ENCODE peak calls at places on chromosomes 4 and X, in ten cellular contexts. I is MCF 10A; P is AG04449; J is activated CD8-positive, alpha-beta T cell treated with anti-CD3 and anti-CD28 coated beads, Interleukin-2, amount 10 ng/mL, durations not matched to agents 7 days and 5 days; H is posterior cingulate gyrus; R is MG63; V is GM23248; F is lung microvascular endothelial cell; C is T-helper 9 cell; D is hippocampal formation. B is an unnamed sample.

GRCh38 chr4:40055379-40055872 is 1.2 kb upstream of the N4BP2 start:
- DNase-seq in D (peak), J (peak), R (no peak), F (no peak), V (no peak), H (no peak), P (no peak), C (no peak), I (no peak), B (no peak)

GRCh38 chrX:139826065-139827044 is 106.5 kb downstream of the ATP11C start:
- DNase-seq in F (peak), I (peak), D (no peak), V (peak), R (peak), J (no peak), H (peak), P (peak), C (no peak), B (peak)

GRCh38 chrX:50978920-50979660 is 68.6 kb downstream of the BMP15 start:
- DNase-seq in R (no peak), V (peak), H (no peak), J (no peak), C (no peak), F (no peak), I (no peak), D (no peak), P (no peak), B (no peak)

GRCh38 chrX:13669246-13669689 is 16.3 kb downstream of the TCEANC start:
- DNase-seq in R (peak), J (peak), V (peak), H (no peak), D (no peak), I (peak), P (peak), F (peak), C (peak), B (peak)

GRCh38 chr4:166043801-166044200 is 170.8 kb downstream of the TLL1 start:
- DNase-seq in R (peak), C (no peak), I (no peak), H (no peak), P (no peak), J (no peak), V (no peak), D (no peak), F (no peak), B (peak)

GRCh38 chrX:52852110-52852872 is 15.6 kb downstream of the XAGE3 start:
- DNase-seq in P (no peak), R (no peak), I (no peak), H (no peak), C (no peak), D (no peak), F (peak), J (no peak), V (peak), B (no peak)

GRCh38 chr4:22672944-22673343 is 19.8 kb upstream of the GBA3 start:
- DNase-seq in J (no peak), H (no peak), R (no peak), D (no peak), C (no peak), V (no peak), F (no peak), I (no peak), P (no peak), B (no peak)

GRCh38 chrX:46325312-46325877 is 219.8 kb downstream of the ZNF674 start:
- DNase-seq in P (peak), V (peak), I (peak), J (no peak), H (no peak), F (peak), D (no peak), C (no peak), R (peak), B (peak)

GRCh38 chr4:60683357-60683756 is 516.8 kb upstream of the ADGRL3 start:
- DNase-seq in R (peak), F (no peak), V (peak), P (peak), J (no peak), C (no peak), D (no peak), I (peak), H (no peak), B (no peak)

GRCh38 chr4:80239480-80239879 is 27.0 kb upstream of the FGF5 start:
- DNase-seq in H (no peak), R (no peak), F (no peak), J (no peak), D (no peak), C (no peak), V (peak), I (no peak), P (no peak), B (no peak)

GRCh38 chr4:88753658-88754431 is 56.2 kb upstream of the NAP1L5 start:
- DNase-seq in J (no peak), C (no peak), F (no peak), R (no peak), D (no peak), V (no peak), H (no peak), I (no peak), P (no peak), B (peak)

GRCh38 chr4:3745886-3746656 is 20.1 kb upstream of the ADRA2C start:
- DNase-seq in R (no peak), F (no peak), D (no peak), I (peak), V (peak), P (no peak), C (no peak), H (no peak), J (no peak), B (no peak)

GRCh38 chr4:85474818-85475630 is at the start of gene ARHGAP24:
- DNase-seq in D (peak), F (peak), P (peak), H (peak), R (peak), J (peak), C (no peak), V (peak), I (peak), B (peak)

GRCh38 chr4:40621592-40622512 is 7.8 kb downstream of the RBM47 start:
- DNase-seq in V (peak), C (no peak), D (peak), R (peak), H (no peak), P (peak), J (peak), F (peak), I (peak), B (peak)

GRCh38 chrX:140274761-140275525 is 229.9 kb downstream of the SOX3 start:
- DNase-seq in I (peak), V (peak), H (no peak), F (peak), D (no peak), J (no peak), R (peak), P (no peak), C (no peak), B (no peak)

GRCh38 chrX:21883258-21883657 is 27.5 kb downstream of the YY2 start:
- DNase-seq in C (no peak), P (no peak), F (peak), D (no peak), I (no peak), R (no peak), H (no peak), V (no peak), J (no peak), B (peak)

GRCh38 chr4:120071192-120071795 is 4.6 kb upstream of the MAD2L1 start:
- DNase-seq in F (peak), V (peak), P (no peak), R (no peak), H (peak), J (peak), C (peak), D (peak), I (peak), B (peak)

GRCh38 chr4:70839537-70840093 is at the start of gene GRSF1:
- DNase-seq in V (peak), F (peak), J (peak), H (peak), C (peak), D (peak), R (peak), I (peak), P (peak), B (peak)

GRCh38 chrX:46965125-46965758 is 53.0 kb downstream of the JADE3 start:
- DNase-seq in J (no peak), D (no peak), I (peak), V (peak), F (peak), P (no peak), H (no peak), C (no peak), R (no peak), B (no peak)

GRCh38 chr4:24179201-24179840 is 289.5 kb upstream of the PPARGC1A start:
- DNase-seq in C (no peak), H (no peak), D (no peak), V (no peak), R (no peak), I (no peak), J (no peak), F (no peak), P (no peak), B (no peak)

GRCh38 chr4:150078996-150079581 is 844 bp downstream of the DCLK2 start:
- DNase-seq in P (no peak), I (no peak), C (no peak), J (peak), R (peak), D (no peak), H (peak), F (peak), V (peak), B (peak)

GRCh38 chrX:39814391-39814790 is 283.4 kb downstream of the BCOR start:
- DNase-seq in I (peak), V (peak), C (peak), J (peak), R (no peak), D (no peak), F (peak), H (no peak), P (no peak), B (no peak)

GRCh38 chrX:120797201-120797938 is 78.3 kb downstream of the CT47B1 start:
- DNase-seq in C (no peak), V (no peak), R (no peak), D (no peak), I (no peak), F (peak), J (no peak), P (no peak), H (no peak), B (peak)

GRCh38 chr4:82373816-82374740 is at the start of gene HNRNPD:
- DNase-seq in R (peak), J (peak), P (peak), C (peak), D (peak), F (peak), V (peak), I (peak), H (peak), B (peak)

GRCh38 chrX:4656419-4656818 is 943.0 kb upstream of the PRKX start:
- DNase-seq in V (no peak), C (no peak), J (no peak), D (no peak), R (no peak), F (no peak), H (no peak), P (no peak), I (no peak), B (no peak)

GRCh38 chrX:116289592-116289991 is 119.0 kb downstream of the AGTR2 start:
- DNase-seq in J (no peak), F (no peak), V (no peak), C (no peak), R (no peak), D (no peak), H (no peak), P (no peak), I (no peak), B (no peak)

GRCh38 chr4:1640110-1640509 is 44.0 kb downstream of the FAM53A start:
- DNase-seq in I (no peak), J (no peak), V (no peak), P (no peak), R (no peak), C (no peak), D (no peak), H (no peak), F (no peak), B (peak)

GRCh38 chrX:53048169-53049126 is at the start of gene GPR173:
- DNase-seq in J (no peak), C (no peak), I (peak), D (peak), H (peak), V (peak), F (peak), R (peak), P (no peak), B (peak)

GRCh38 chr4:158768577-158769174 is at the start of gene FNIP2:
- DNase-seq in C (peak), V (peak), R (peak), J (peak), H (peak), F (peak), P (no peak), I (peak), D (peak), B (peak)

GRCh38 chrX:101958139-101958538 is 26.3 kb upstream of the ZMAT1 start:
- DNase-seq in J (no peak), H (no peak), C (no peak), R (no peak), I (peak), F (peak), P (no peak), V (peak), D (no peak), B (no peak)

GRCh38 chrX:26922278-26922677 is 540.9 kb downstream of the PPP4R3C start:
- DNase-seq in C (no peak), P (no peak), J (no peak), D (no peak), I (peak), H (no peak), V (peak), R (peak), F (peak), B (no peak)

GRCh38 chrX:131987252-131987651 is 35.9 kb upstream of the STK26 start:
- DNase-seq in I (no peak), D (no peak), R (no peak), H (no peak), P (no peak), J (peak), F (peak), V (no peak), C (no peak), B (peak)

GRCh38 chrX:130108647-130109428 is 1.5 kb downstream of the ELF4 start:
- DNase-seq in V (peak), F (no peak), C (no peak), J (peak), I (peak), R (peak), P (no peak), D (no peak), H (no peak), B (peak)

GRCh38 chrX:147899715-147900114 is 12.0 kb upstream of the FMR1 start:
- DNase-seq in I (no peak), H (no peak), J (no peak), R (no peak), V (no peak), F (no peak), P (no peak), D (no peak), C (no peak), B (no peak)

GRCh38 chrX:151970661-151971060 is 3.8 kb downstream of the GABRE start:
- DNase-seq in V (peak), R (peak), I (peak), J (no peak), P (peak), D (no peak), F (peak), H (peak), C (no peak), B (no peak)

GRCh38 chrX:152108527-152108926 is 29.9 kb downstream of the MAGEA10 start:
- DNase-seq in R (no peak), J (no peak), D (no peak), H (no peak), C (no peak), V (no peak), I (no peak), P (no peak), F (no peak), B (no peak)